ENCODE peak calls at places on chromosomes 13 and 19, in ten cellular contexts. M is activated T-cell treated with anti-CD3 and anti-CD28 coated beads, Interleukin-2, amount 50 U/mL, for 48 hours; A is Karpas-422; B is epithelial cell of esophagus; X is AG09309; H is mucosa of gallbladder; G is GDM1; S is psoas muscle; Y is AG09319; O is BJ. K is an unnamed sample.

GRCh38 chr13:48068952-48069351 is 26.0 kb downstream of the MED4 start:
- DNase-seq in M (no peak), A (no peak), B (no peak), X (no peak), H (no peak), G (no peak), S (no peak), Y (no peak), O (no peak), K (no peak)

GRCh38 chr13:35787937-35788336 is 311.4 kb upstream of the MAB21L1 start:
- DNase-seq in M (no peak), A (no peak), B (no peak), X (no peak), H (no peak), G (no peak), S (no peak), Y (no peak), O (no peak), K (no peak)

GRCh38 chr13:79522583-79522982 is 41.6 kb downstream of the NDFIP2 start:
- DNase-seq in M (no peak), A (no peak), B (peak; percentile 30), X (peak; percentile 4), H (no peak), G (peak; percentile 74), S (no peak), Y (no peak), O (no peak), K (no peak)

GRCh38 chr19:50434525-50434924 is 1.8 kb downstream of the MYBPC2 start:
- DNase-seq in M (no peak), A (peak; percentile 93), B (no peak), X (no peak), H (no peak), G (no peak), S (no peak), Y (no peak), O (no peak), K (no peak)

GRCh38 chr13:30253830-30254229 is 53.5 kb downstream of the KATNAL1 start:
- DNase-seq in M (no peak), A (no peak), B (no peak), X (no peak), H (no peak), G (no peak), S (no peak), Y (no peak), O (no peak), K (no peak)

GRCh38 chr13:106156468-106156867 is 379.0 kb downstream of the EFNB2 start:
- DNase-seq in M (no peak), A (no peak), B (peak; percentile 99), X (peak; percentile 96), H (no peak), G (no peak), S (no peak), Y (peak; percentile 80), O (peak; percentile 93), K (peak; percentile 94)

GRCh38 chr19:8511573-8512101 is 2.3 kb downstream of the ZNF414 start:
- DNase-seq in M (no peak), A (no peak), B (peak; percentile 47), X (no peak), H (no peak), G (no peak), S (no peak), Y (no peak), O (no peak), K (no peak)

GRCh38 chr19:10503002-10503789 is at the start of gene KEAP1:
- DNase-seq in M (peak; percentile 75), A (peak; percentile 81), B (peak; percentile 22), X (no peak), H (peak; percentile 20), G (peak; percentile 29), S (no peak), Y (no peak), O (no peak), K (no peak)

GRCh38 chr13:85316501-85316900 is 482.7 kb downstream of the SLITRK6 start:
- DNase-seq in M (no peak), A (peak; percentile 64), B (no peak), X (no peak), H (no peak), G (no peak), S (no peak), Y (no peak), O (no peak), K (no peak)

GRCh38 chr19:42242512-42243409 is at the start of gene GSK3A:
- DNase-seq in M (peak; percentile 96), A (peak; percentile 99), B (peak; percentile 100), X (peak; percentile 97), H (peak; percentile 99), G (peak; percentile 98), S (peak; percentile 99), Y (peak; percentile 98), O (peak; percentile 98), K (peak; percentile 98)

GRCh38 chr19:12750851-12751250 is 740 bp upstream of the BEST2 start:
- DNase-seq in M (no peak), A (no peak), B (peak; percentile 56), X (no peak), H (no peak), G (no peak), S (no peak), Y (no peak), O (no peak), K (no peak)

GRCh38 chr19:47240996-47241918 is 10.3 kb upstream of the BBC3 start:
- DNase-seq in M (peak; percentile 82), A (peak; percentile 81), B (peak; percentile 95), X (no peak), H (peak; percentile 85), G (no peak), S (peak; percentile 69), Y (no peak), O (no peak), K (no peak)

GRCh38 chr13:29999492-30000372 is 149.3 kb upstream of the UBL3 start:
- DNase-seq in M (no peak), A (no peak), B (no peak), X (no peak), H (no peak), G (no peak), S (no peak), Y (no peak), O (no peak), K (no peak)

GRCh38 chr13:29362849-29363604 is 232.5 kb downstream of the SLC7A1 start:
- DNase-seq in M (peak; percentile 36), A (peak; percentile 85), B (peak; percentile 61), X (no peak), H (peak; percentile 50), G (peak; percentile 19), S (no peak), Y (peak; percentile 5), O (no peak), K (no peak)

GRCh38 chr13:41905600-41906254 is 55.2 kb downstream of the VWA8 start:
- DNase-seq in M (no peak), A (peak; percentile 81), B (peak; percentile 68), X (no peak), H (no peak), G (no peak), S (no peak), Y (peak; percentile 30), O (no peak), K (no peak)

GRCh38 chr13:30855569-30855968 is 50.5 kb upstream of the MEDAG start:
- DNase-seq in M (no peak), A (no peak), B (no peak), X (no peak), H (no peak), G (no peak), S (no peak), Y (no peak), O (no peak), K (no peak)

GRCh38 chr13:80339578-80339840 is 1.4 kb downstream of the SPRY2 start:
- DNase-seq in M (no peak), A (no peak), B (peak; percentile 12), X (no peak), H (no peak), G (no peak), S (no peak), Y (no peak), O (no peak), K (no peak)

GRCh38 chr19:24029941-24030636 is 56.9 kb upstream of the ZNF254 start:
- DNase-seq in M (no peak), A (no peak), B (no peak), X (no peak), H (no peak), G (no peak), S (no peak), Y (no peak), O (no peak), K (no peak)

GRCh38 chr13:44132710-44133109 is 240.9 kb upstream of the SERP2 start:
- DNase-seq in M (no peak), A (no peak), B (no peak), X (no peak), H (peak; percentile 65), G (no peak), S (peak; percentile 75), Y (no peak), O (no peak), K (no peak)

GRCh38 chr13:32428581-32429072 is 697 bp upstream of the N4BP2L1 start:
- DNase-seq in M (peak; percentile 26), A (peak; percentile 49), B (no peak), X (no peak), H (no peak), G (no peak), S (no peak), Y (no peak), O (no peak), K (no peak)

GRCh38 chr19:34575206-34575605 is 93.6 kb downstream of the WTIP start:
- DNase-seq in M (no peak), A (no peak), B (no peak), X (no peak), H (no peak), G (no peak), S (no peak), Y (no peak), O (no peak), K (no peak)

GRCh38 chr19:3968556-3969434 is 2.1 kb downstream of the DAPK3 start:
- DNase-seq in M (no peak), A (no peak), B (peak; percentile 98), X (peak; percentile 95), H (peak; percentile 94), G (no peak), S (peak; percentile 84), Y (peak; percentile 99), O (peak; percentile 98), K (peak; percentile 98)

GRCh38 chr19:47633516-47633915 is 24.6 kb downstream of the BICRA start:
- DNase-seq in M (no peak), A (no peak), B (peak; percentile 92), X (no peak), H (peak; percentile 75), G (no peak), S (no peak), Y (no peak), O (no peak), K (no peak)

GRCh38 chr19:45363861-45364459 is 6.4 kb downstream of the ERCC2 start:
- DNase-seq in M (no peak), A (no peak), B (no peak), X (no peak), H (no peak), G (no peak), S (no peak), Y (no peak), O (no peak), K (no peak)

GRCh38 chr19:30070198-30070969 is 128.3 kb downstream of the URI1 start:
- DNase-seq in M (no peak), A (no peak), B (no peak), X (no peak), H (no peak), G (no peak), S (no peak), Y (no peak), O (no peak), K (no peak)

GRCh38 chr19:45800009-45800553 is 7.4 kb upstream of the DMWD start:
- DNase-seq in M (no peak), A (no peak), B (no peak), X (no peak), H (no peak), G (no peak), S (no peak), Y (no peak), O (no peak), K (no peak)

GRCh38 chr19:12872941-12873890 is 8.0 kb downstream of the DNASE2 start:
- DNase-seq in M (peak; percentile 83), A (peak; percentile 87), B (peak; percentile 95), X (no peak), H (peak; percentile 55), G (no peak), S (peak; percentile 51), Y (no peak), O (peak; percentile 22), K (no peak)

GRCh38 chr13:99075268-99076191 is 97.7 kb upstream of the DOCK9 start:
- DNase-seq in M (no peak), A (no peak), B (no peak), X (no peak), H (no peak), G (no peak), S (no peak), Y (no peak), O (no peak), K (no peak)

K was measured in GM04503.